ENCODE peak calls at places on chromosomes 2 and 18, in seven cellular contexts. X, A, B, R, C, F and Z are unnamed samples.

GRCh38 chr2:187986392-187987105 is 305.1 kb upstream of the GULP1 start:
- DNase-seq in X (no peak), A (no peak), B (no peak), R (peak), C (no peak), F (no peak), Z (no peak)

GRCh38 chr2:233007739-233008138 is 5.3 kb downstream of the NGEF start:
- DNase-seq in X (no peak), A (peak), B (no peak), R (no peak), C (no peak), F (no peak), Z (no peak)

GRCh38 chr2:150752229-150752628 is 264.8 kb upstream of the RND3 start:
- DNase-seq in X (no peak), A (no peak), B (no peak), R (no peak), C (no peak), F (no peak), Z (no peak)

GRCh38 chr2:18154259-18154658 is 275.8 kb downstream of the KCNS3 start:
- DNase-seq in X (no peak), A (no peak), B (no peak), R (no peak), C (no peak), F (no peak), Z (no peak)

GRCh38 chr18:421236-422155 is 79.0 kb downstream of the COLEC12 start:
- DNase-seq in X (no peak), A (no peak), B (no peak), R (no peak), C (no peak), F (no peak), Z (no peak)

GRCh38 chr2:85376291-85377065 is 21.9 kb downstream of the ELMOD3 start:
- DNase-seq in X (no peak), A (no peak), B (no peak), R (no peak), C (no peak), F (no peak), Z (no peak)

GRCh38 chr2:147546109-147546508 is 298.7 kb upstream of the ACVR2A start:
- DNase-seq in X (no peak), A (no peak), B (no peak), R (no peak), C (no peak), F (no peak), Z (no peak)

GRCh38 chr2:158128168-158128973 is 26.7 kb downstream of the UPP2 start:
- DNase-seq in X (no peak), A (no peak), B (no peak), R (no peak), C (no peak), F (no peak), Z (no peak)

GRCh38 chr2:159710601-159711180 is 1.6 kb upstream of the MARCHF7 start:
- DNase-seq in X (no peak), A (no peak), B (no peak), R (peak), C (no peak), F (no peak), Z (no peak)

GRCh38 chr2:665340-666073 is 11.7 kb downstream of the TMEM18 start:
- DNase-seq in X (no peak), A (no peak), B (no peak), R (no peak), C (no peak), F (no peak), Z (no peak)

GRCh38 chr2:10814142-10814541 is 1.6 kb upstream of the PDIA6 start:
- DNase-seq in X (no peak), A (no peak), B (no peak), R (no peak), C (no peak), F (no peak), Z (no peak)

GRCh38 chr18:72541871-72542690 is 2.1 kb downstream of the CBLN2 start:
- DNase-seq in X (no peak), A (no peak), B (peak), R (no peak), C (no peak), F (no peak), Z (no peak)